ENCODE peak calls at places on chromosome X, in seven cellular contexts. K is fibroblast of mammary gland; S is smooth muscle cell of the brain vasculature; Q is AML-193; E is GM04504; X is NCI-H2081; U is CD8-positive, alpha-beta memory T cell. D is an unnamed sample.

GRCh38 chrX:34880656-34881055 is 61.9 kb upstream of the FAM47B start:
- DNase-seq in Q (no peak), K (peak; percentile 78), S (no peak), E (peak; percentile 46), U (no peak), X (no peak), D (no peak)

GRCh38 chrX:16239211-16239610 is 71.9 kb downstream of the MAGEB17 start:
- DNase-seq in U (no peak), X (no peak), Q (no peak), K (peak; percentile 76), S (peak; percentile 33), E (peak; percentile 47), D (no peak)

GRCh38 chrX:45623266-45623665 is 422.6 kb upstream of the DIPK2B start:
- DNase-seq in Q (no peak), U (no peak), E (peak; percentile 92), K (peak; percentile 96), S (peak; percentile 20), X (peak; percentile 38), D (peak; percentile 64)

GRCh38 chrX:46407036-46407752 is 138.0 kb downstream of the ZNF674 start:
- DNase-seq in S (no peak), E (peak; percentile 15), Q (no peak), X (no peak), K (peak; percentile 7), U (no peak), D (no peak)

GRCh38 chrX:38293741-38294140 is 33.6 kb downstream of the RPGR start:
- DNase-seq in K (no peak), Q (no peak), S (no peak), E (no peak), U (no peak), X (no peak), D (no peak)

GRCh38 chrX:29419774-29420553 is 795.4 kb upstream of the MAGEB2 start:
- DNase-seq in S (no peak), U (no peak), X (no peak), K (no peak), Q (no peak), E (no peak), D (peak; percentile 5)

GRCh38 chrX:70485466-70485865 is 40.8 kb downstream of the DLG3 start:
- DNase-seq in K (no peak), E (no peak), X (peak; percentile 29), U (no peak), S (no peak), Q (no peak), D (no peak)

GRCh38 chrX:11588097-11588496 is 77.6 kb downstream of the ARHGAP6 start:
- DNase-seq in U (no peak), X (no peak), S (no peak), K (no peak), E (no peak), Q (no peak), D (no peak)

GRCh38 chrX:30795981-30796958 is 92.8 kb downstream of the TAB3 start:
- DNase-seq in E (no peak), K (no peak), X (no peak), U (no peak), S (no peak), Q (no peak), D (no peak)

GRCh38 chrX:129769467-129770154 is 10.1 kb upstream of the SASH3 start:
- DNase-seq in Q (no peak), U (peak; percentile 60), K (no peak), S (no peak), E (no peak), X (no peak), D (no peak)

GRCh38 chrX:3585719-3586118 is 127.7 kb downstream of the PRKX start:
- DNase-seq in K (no peak), S (no peak), X (peak; percentile 7), E (no peak), Q (no peak), U (no peak), D (no peak)

GRCh38 chrX:49172280-49172780 is 632 bp downstream of the PLP2 start:
- DNase-seq in U (peak; percentile 61), S (no peak), E (no peak), K (peak; percentile 59), X (peak; percentile 68), Q (peak; percentile 71), D (no peak)

GRCh38 chrX:138128025-138128671 is 562.2 kb downstream of the ZIC3 start:
- DNase-seq in X (peak; percentile 1), Q (peak; percentile 1), S (no peak), U (no peak), E (peak; percentile 7), K (peak; percentile 45), D (no peak)

D was measured in pulmonary artery endothelial cell.